ENCODE peak calls at places on chromosomes 2 and 18, in nine cellular contexts. One of them, this sample, is unnamed.
A peak's percentile ranks its signal among the peaks of the same experiment; 100 is the strongest.

GRCh38 chr18:9663377-9663776 is 44.7 kb upstream of the RAB31 start:
- DNase-seq in A549: no peak
- DNase-seq in heart left ventricle: no peak
- DNase-seq in upper lobe of right lung: no peak
- DNase-seq in cardiac muscle cell: no peak
- DNase-seq in heart right ventricle: no peak
- DNase-seq in Calu3: no peak
- DNase-seq in psoas muscle: no peak
- DNase-seq in cardiac fibroblast: no peak
- DNase-seq in this sample: no peak

GRCh38 chr2:201558665-201559064 is 84.6 kb downstream of the TMEM237 start:
- DNase-seq in A549: no peak
- DNase-seq in heart left ventricle: no peak
- DNase-seq in Calu3: peak; percentile 3
- DNase-seq in upper lobe of right lung: no peak
- DNase-seq in cardiac fibroblast: no peak
- DNase-seq in heart right ventricle: no peak
- DNase-seq in psoas muscle: no peak
- DNase-seq in cardiac muscle cell: no peak
- DNase-seq in this sample: no peak

GRCh38 chr18:55097406-55098170 is 138.3 kb upstream of the CCDC68 start:
- DNase-seq in cardiac fibroblast: peak; percentile 40
- DNase-seq in A549: no peak
- DNase-seq in cardiac muscle cell: no peak
- DNase-seq in psoas muscle: no peak
- DNase-seq in heart right ventricle: no peak
- DNase-seq in Calu3: no peak
- DNase-seq in heart left ventricle: no peak
- DNase-seq in upper lobe of right lung: no peak
- DNase-seq in this sample: no peak

GRCh38 chr2:12071343-12071742 is 324.9 kb downstream of the LPIN1 start:
- DNase-seq in heart left ventricle: no peak
- DNase-seq in psoas muscle: no peak
- DNase-seq in cardiac fibroblast: no peak
- DNase-seq in upper lobe of right lung: no peak
- DNase-seq in heart right ventricle: no peak
- DNase-seq in cardiac muscle cell: no peak
- DNase-seq in Calu3: no peak
- DNase-seq in A549: no peak
- DNase-seq in this sample: no peak

GRCh38 chr18:75280427-75281280 is 70.1 kb downstream of the TSHZ1 start:
- DNase-seq in cardiac fibroblast: no peak
- DNase-seq in Calu3: no peak
- DNase-seq in psoas muscle: no peak
- DNase-seq in heart left ventricle: no peak
- DNase-seq in upper lobe of right lung: no peak
- DNase-seq in A549: no peak
- DNase-seq in heart right ventricle: no peak
- DNase-seq in cardiac muscle cell: no peak
- DNase-seq in this sample: no peak

GRCh38 chr18:58635891-58636290 is 7.0 kb upstream of the ALPK2 start:
- DNase-seq in A549: no peak
- DNase-seq in cardiac fibroblast: peak; percentile 65
- DNase-seq in heart left ventricle: no peak
- DNase-seq in Calu3: no peak
- DNase-seq in cardiac muscle cell: no peak
- DNase-seq in psoas muscle: no peak
- DNase-seq in upper lobe of right lung: no peak
- DNase-seq in heart right ventricle: no peak
- DNase-seq in this sample: no peak

GRCh38 chr2:238113611-238114010 is 13.5 kb downstream of the ESPNL start:
- DNase-seq in cardiac fibroblast: no peak
- DNase-seq in Calu3: no peak
- DNase-seq in heart left ventricle: no peak
- DNase-seq in A549: no peak
- DNase-seq in psoas muscle: no peak
- DNase-seq in upper lobe of right lung: peak; percentile 26
- DNase-seq in heart right ventricle: peak; percentile 4
- DNase-seq in cardiac muscle cell: no peak
- DNase-seq in this sample: no peak

GRCh38 chr2:68385232-68385906 is 20.3 kb downstream of the PLEK start:
- DNase-seq in psoas muscle: no peak
- DNase-seq in A549: no peak
- DNase-seq in heart right ventricle: no peak
- DNase-seq in Calu3: no peak
- DNase-seq in cardiac fibroblast: no peak
- DNase-seq in upper lobe of right lung: no peak
- DNase-seq in cardiac muscle cell: no peak
- DNase-seq in heart left ventricle: no peak
- DNase-seq in this sample: no peak

GRCh38 chr2:46781468-46782189 is 134.0 kb downstream of the MCFD2 start:
- DNase-seq in cardiac muscle cell: no peak
- DNase-seq in Calu3: no peak
- DNase-seq in heart right ventricle: peak; percentile 15
- DNase-seq in heart left ventricle: no peak
- DNase-seq in upper lobe of right lung: no peak
- DNase-seq in psoas muscle: no peak
- DNase-seq in A549: no peak
- DNase-seq in cardiac fibroblast: no peak
- DNase-seq in this sample: no peak

GRCh38 chr2:109028738-109029443 is 39.9 kb upstream of the EDAR start:
- DNase-seq in upper lobe of right lung: no peak
- DNase-seq in heart right ventricle: no peak
- DNase-seq in cardiac fibroblast: no peak
- DNase-seq in Calu3: no peak
- DNase-seq in A549: no peak
- DNase-seq in heart left ventricle: no peak
- DNase-seq in cardiac muscle cell: no peak
- DNase-seq in psoas muscle: no peak
- DNase-seq in this sample: no peak

GRCh38 chr2:119704670-119705120 is 25.7 kb downstream of the TMEM177 start:
- DNase-seq in psoas muscle: no peak
- DNase-seq in cardiac fibroblast: peak; percentile 15
- DNase-seq in heart right ventricle: no peak
- DNase-seq in A549: no peak
- DNase-seq in cardiac muscle cell: no peak
- DNase-seq in heart left ventricle: no peak
- DNase-seq in Calu3: no peak
- DNase-seq in upper lobe of right lung: no peak
- DNase-seq in this sample: no peak

GRCh38 chr2:196293751-196294486 is 122.5 kb upstream of the STK17B start:
- DNase-seq in Calu3: peak; percentile 13
- DNase-seq in cardiac fibroblast: peak; percentile 80
- DNase-seq in heart left ventricle: no peak
- DNase-seq in A549: peak; percentile 28
- DNase-seq in psoas muscle: no peak
- DNase-seq in upper lobe of right lung: no peak
- DNase-seq in cardiac muscle cell: no peak
- DNase-seq in heart right ventricle: no peak
- DNase-seq in this sample: no peak

GRCh38 chr2:160583162-160583522 is 89.5 kb upstream of the RBMS1 start:
- DNase-seq in Calu3: no peak
- DNase-seq in cardiac muscle cell: peak; percentile 9
- DNase-seq in heart right ventricle: no peak
- DNase-seq in cardiac fibroblast: peak; percentile 79
- DNase-seq in upper lobe of right lung: no peak
- DNase-seq in psoas muscle: no peak
- DNase-seq in A549: no peak
- DNase-seq in heart left ventricle: no peak
- DNase-seq in this sample: no peak

GRCh38 chr2:186771395-186771794 is 77.5 kb downstream of the FAM171B start:
- DNase-seq in heart right ventricle: no peak
- DNase-seq in A549: no peak
- DNase-seq in upper lobe of right lung: no peak
- DNase-seq in Calu3: peak; percentile 28
- DNase-seq in cardiac fibroblast: no peak
- DNase-seq in cardiac muscle cell: no peak
- DNase-seq in heart left ventricle: no peak
- DNase-seq in psoas muscle: no peak
- DNase-seq in this sample: no peak

GRCh38 chr2:166671831-166672230 is 177.8 kb upstream of the SCN7A start:
- DNase-seq in cardiac fibroblast: peak; percentile 5
- DNase-seq in psoas muscle: no peak
- DNase-seq in A549: no peak
- DNase-seq in heart right ventricle: no peak
- DNase-seq in upper lobe of right lung: no peak
- DNase-seq in Calu3: no peak
- DNase-seq in heart left ventricle: no peak
- DNase-seq in cardiac muscle cell: no peak
- DNase-seq in this sample: no peak
- TF ChIP-seq CTCF in cardiac fibroblast: no peak
- TF ChIP-seq CTCF in psoas muscle: no peak
- TF ChIP-seq CTCF in A549: no peak
- TF ChIP-seq CTCF in heart right ventricle: no peak
- TF ChIP-seq CTCF in upper lobe of right lung: no peak
- TF ChIP-seq CTCF in Calu3: no peak
- TF ChIP-seq CTCF in heart left ventricle: no peak
- TF ChIP-seq CTCF in cardiac muscle cell: no peak
- TF ChIP-seq CTCF in this sample: no peak

DNA sequence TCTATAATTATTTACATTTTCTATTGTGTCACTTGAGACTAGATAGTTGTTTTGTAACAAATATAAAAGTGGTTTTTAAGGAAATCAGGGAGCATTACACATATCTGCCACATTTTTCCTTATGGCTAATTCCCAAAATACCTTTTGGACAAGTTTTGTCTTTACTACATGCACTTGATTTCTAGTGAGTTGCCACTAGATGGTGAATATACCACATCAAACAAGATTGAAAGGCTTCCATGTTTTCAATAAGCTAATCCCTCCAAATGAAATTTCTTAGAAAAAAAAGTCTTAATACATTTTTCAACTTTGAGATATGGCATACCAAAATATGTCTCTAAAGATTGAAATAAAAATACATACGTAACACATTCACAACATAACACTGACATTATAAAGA is 9.1 kb upstream of the HIBCH start:
- DNase-seq in cardiac fibroblast: peak; percentile 43
- DNase-seq in Calu3: no peak
- DNase-seq in upper lobe of right lung: no peak
- DNase-seq in heart right ventricle: no peak
- DNase-seq in cardiac muscle cell: no peak
- DNase-seq in psoas muscle: no peak
- DNase-seq in A549: no peak
- DNase-seq in heart left ventricle: no peak
- DNase-seq in this sample: no peak
- TF ChIP-seq CTCF in cardiac fibroblast: no peak
- TF ChIP-seq CTCF in Calu3: no peak
- TF ChIP-seq CTCF in upper lobe of right lung: peak; percentile 33
- TF ChIP-seq CTCF in heart right ventricle: peak; percentile 34
- TF ChIP-seq CTCF in cardiac muscle cell: peak; percentile 23
- TF ChIP-seq CTCF in psoas muscle: no peak
- TF ChIP-seq CTCF in A549: peak; percentile 49
- TF ChIP-seq CTCF in heart left ventricle: peak; percentile 38
- TF ChIP-seq CTCF in this sample: no peak

GRCh38 chr2:128531856-128532255 is 213.2 kb upstream of the HS6ST1 start:
- DNase-seq in upper lobe of right lung: no peak
- DNase-seq in cardiac fibroblast: no peak
- DNase-seq in cardiac muscle cell: no peak
- DNase-seq in Calu3: no peak
- DNase-seq in heart right ventricle: no peak
- DNase-seq in A549: no peak
- DNase-seq in heart left ventricle: no peak
- DNase-seq in psoas muscle: no peak
- DNase-seq in this sample: no peak
- TF ChIP-seq CTCF in upper lobe of right lung: peak; percentile 25
- TF ChIP-seq CTCF in cardiac fibroblast: no peak
- TF ChIP-seq CTCF in cardiac muscle cell: peak; percentile 21
- TF ChIP-seq CTCF in Calu3: no peak
- TF ChIP-seq CTCF in heart right ventricle: no peak
- TF ChIP-seq CTCF in A549: no peak
- TF ChIP-seq CTCF in heart left ventricle: peak; percentile 41
- TF ChIP-seq CTCF in psoas muscle: no peak
- TF ChIP-seq CTCF in this sample: no peak

GRCh38 chr2:30231726-30232026 is 342 bp downstream of the LBH start:
- DNase-seq in upper lobe of right lung: no peak
- DNase-seq in A549: peak; percentile 87
- DNase-seq in Calu3: no peak
- DNase-seq in heart left ventricle: no peak
- DNase-seq in cardiac muscle cell: no peak
- DNase-seq in psoas muscle: no peak
- DNase-seq in heart right ventricle: no peak
- DNase-seq in cardiac fibroblast: no peak
- DNase-seq in this sample: no peak

GRCh38 chr2:30230855-30231725 is at the start of gene LBH:
- DNase-seq in cardiac muscle cell: peak; percentile 93
- DNase-seq in Calu3: peak; percentile 23
- DNase-seq in psoas muscle: peak; percentile 87
- DNase-seq in heart right ventricle: peak; percentile 90
- DNase-seq in cardiac fibroblast: peak; percentile 93
- DNase-seq in upper lobe of right lung: peak; percentile 89
- DNase-seq in heart left ventricle: peak; percentile 91
- DNase-seq in A549: peak; percentile 87
- DNase-seq in this sample: peak; percentile 73

GRCh38 chr2:30232801-30233130 is 1.4 kb downstream of the LBH start:
- DNase-seq in Calu3: no peak
- DNase-seq in cardiac muscle cell: no peak
- DNase-seq in psoas muscle: no peak
- DNase-seq in heart left ventricle: peak; percentile 43
- DNase-seq in A549: peak; percentile 35
- DNase-seq in cardiac fibroblast: no peak
- DNase-seq in heart right ventricle: no peak
- DNase-seq in upper lobe of right lung: no peak
- DNase-seq in this sample: no peak

GRCh38 chr2:30233142-30233961 is 2.0 kb downstream of the LBH start:
- DNase-seq in heart left ventricle: no peak
- DNase-seq in psoas muscle: no peak
- DNase-seq in heart right ventricle: no peak
- DNase-seq in upper lobe of right lung: no peak
- DNase-seq in A549: peak; percentile 22
- DNase-seq in cardiac muscle cell: no peak
- DNase-seq in Calu3: no peak
- DNase-seq in cardiac fibroblast: no peak
- DNase-seq in this sample: no peak

GRCh38 chr2:30232027-30232800 is 880 bp downstream of the LBH start:
- DNase-seq in A549: peak; percentile 47
- DNase-seq in psoas muscle: peak; percentile 72
- DNase-seq in cardiac muscle cell: peak; percentile 72
- DNase-seq in Calu3: peak; percentile 32
- DNase-seq in heart right ventricle: peak; percentile 60
- DNase-seq in upper lobe of right lung: peak; percentile 77
- DNase-seq in cardiac fibroblast: peak; percentile 51
- DNase-seq in heart left ventricle: peak; percentile 66
- DNase-seq in this sample: no peak
- TF ChIP-seq CTCF in A549: no peak
- TF ChIP-seq CTCF in psoas muscle: no peak
- TF ChIP-seq CTCF in cardiac muscle cell: no peak
- TF ChIP-seq CTCF in Calu3: no peak
- TF ChIP-seq CTCF in heart right ventricle: no peak
- TF ChIP-seq CTCF in upper lobe of right lung: no peak
- TF ChIP-seq CTCF in cardiac fibroblast: no peak
- TF ChIP-seq CTCF in heart left ventricle: no peak
- TF ChIP-seq CTCF in this sample: no peak